ENCODE peak calls at places on chromosomes 1 and 21, in eight cellular contexts. S is lung microvascular endothelial cell; X is T-cell; M is posterior cingulate gyrus; C is sigmoid colon; G is effector CD4-positive, alpha-beta T cell; B is erythroblast; E is NCI-H1092 treated with DMSO at 0.1 percent for 48 hours. D is an unnamed sample.

GRCh38 chr1:45545019-45545493 is 5.6 kb upstream of the AKR1A1 start:
- DNase-seq in E (no peak), C (no peak), B (no peak), M (peak), G (no peak), S (peak), X (no peak), D (no peak)

GRCh38 chr1:31105646-31106045 is 40.1 kb upstream of the PUM1 start:
- DNase-seq in E (no peak), X (no peak), M (peak), G (no peak), B (no peak), S (no peak), C (no peak), D (no peak)

GRCh38 chr1:209570757-209571156 is 12.8 kb upstream of the CAMK1G start:
- DNase-seq in X (no peak), E (no peak), G (no peak), M (no peak), C (no peak), B (no peak), S (no peak), D (no peak)

GRCh38 chr1:117598489-117598888 is 7.4 kb upstream of the TENT5C start:
- DNase-seq in S (no peak), M (no peak), G (no peak), B (no peak), X (no peak), E (no peak), C (no peak), D (no peak)

GRCh38 chr21:45322960-45323461 is 35.3 kb upstream of the POFUT2 start:
- DNase-seq in G (no peak), M (peak), B (no peak), C (peak), X (no peak), S (no peak), E (no peak), D (no peak)

GRCh38 chr1:196649990-196650389 is 1.9 kb upstream of the CFH start:
- DNase-seq in C (no peak), E (no peak), X (no peak), G (no peak), S (no peak), M (no peak), B (no peak), D (no peak)

GRCh38 chr21:30269803-30270530 is 12.8 kb downstream of the KRTAP24-1 start:
- DNase-seq in G (no peak), X (no peak), S (no peak), M (no peak), C (no peak), B (no peak), E (no peak), D (no peak)

GRCh38 chr1:22418352-22418751 is 33.3 kb upstream of the ZBTB40 start:
- DNase-seq in G (no peak), C (no peak), B (no peak), E (no peak), M (no peak), X (no peak), S (no peak), D (no peak)

GRCh38 chr1:21322681-21323016 is 32.4 kb upstream of the ECE1 start:
- DNase-seq in M (no peak), G (no peak), C (peak), B (no peak), X (no peak), E (no peak), S (no peak), D (no peak)

GRCh38 chr1:24391882-24392603 is 21.5 kb downstream of the STPG1 start:
- DNase-seq in S (peak), X (peak), E (peak), C (peak), M (peak), G (peak), B (no peak), D (peak)

GRCh38 chr1:112841825-112842224 is 114.2 kb downstream of the SLC16A1 start:
- DNase-seq in E (no peak), B (no peak), X (no peak), C (no peak), S (no peak), G (no peak), M (no peak), D (no peak)

GRCh38 chr1:87463917-87464565 is 135.4 kb downstream of the LMO4 start:
- DNase-seq in G (no peak), B (no peak), E (no peak), S (no peak), M (no peak), C (no peak), X (no peak), D (no peak)

GRCh38 chr1:151032164-151032563 is 4.2 kb upstream of the BNIPL start:
- DNase-seq in G (no peak), X (no peak), B (no peak), S (no peak), C (no peak), E (no peak), M (no peak), D (no peak)

GRCh38 chr1:159076753-159077656 is at the start of gene AIM2:
- DNase-seq in B (peak), E (no peak), G (peak), X (peak), C (no peak), S (no peak), M (no peak), D (peak)

GRCh38 chr21:45289655-45290515 is 2.2 kb upstream of the POFUT2 start:
- DNase-seq in G (no peak), E (no peak), S (peak), X (no peak), B (peak), C (no peak), M (no peak), D (no peak)

GRCh38 chr1:157310401-157310800 is 172.2 kb upstream of the ETV3 start:
- DNase-seq in M (no peak), C (no peak), E (no peak), X (no peak), S (no peak), G (no peak), B (no peak), D (no peak)

GRCh38 chr1:203117611-203118575 is 9.6 kb upstream of the ADORA1 start:
- DNase-seq in M (peak), C (peak), S (peak), G (no peak), E (peak), X (no peak), B (peak), D (no peak)

GRCh38 chr21:16634522-16634914 is 878.3 kb upstream of the CXADR start:
- DNase-seq in B (no peak), G (no peak), C (no peak), M (no peak), E (peak), S (no peak), X (no peak), D (no peak)

GRCh38 chr21:15616864-15617574 is 112.8 kb upstream of the USP25 start:
- DNase-seq in M (no peak), S (no peak), G (no peak), C (no peak), E (no peak), X (no peak), B (no peak), D (no peak)

D was measured in central memory CD4-positive, alpha-beta T cell.